ENCODE peak calls at places on chromosomes 13 and 19, in six cellular contexts. Q, G, H, J, N and X are unnamed samples. For H3K9me3, the result is how much of the 10 kb centered on the place peaks cover.

GRCh38 chr19:19606021-19606420 is 12.5 kb downstream of the PBX4 start:
- DNase-seq in Q (peak), G (no peak), H (peak), J (no peak), N (peak), X (no peak)

GRCh38 chr19:29531458-29532025 is 5.7 kb downstream of the VSTM2B start:
- DNase-seq in Q (no peak), G (no peak), H (no peak), J (no peak), N (no peak), X (no peak)

GRCh38 chr13:28953714-28954113 is 133.6 kb downstream of the MTUS2 start:
- DNase-seq in Q (no peak), G (no peak), H (no peak), J (no peak), N (no peak), X (no peak)

GRCh38 chr19:31676271-31677004 is 327.2 kb upstream of the TSHZ3 start:
- DNase-seq in Q (peak), G (no peak), H (no peak), J (no peak), N (peak), X (no peak)

GRCh38 chr19:3642987-3643386 is 16.4 kb upstream of the CACTIN start:
- DNase-seq in Q (peak), G (no peak), H (no peak), J (no peak), N (peak), X (peak)

GRCh38 chr13:51804295-51805172 is 571 bp upstream of the DHRS12 start:
- DNase-seq in Q (no peak), G (no peak), H (peak), J (peak), N (peak), X (no peak)

GRCh38 chr19:50181121-50181520 is 18.0 kb upstream of the IZUMO2 start:
- DNase-seq in Q (no peak), G (no peak), H (no peak), J (no peak), N (no peak), X (no peak)

GRCh38 chr19:17289489-17289888 is 7.8 kb downstream of the ANKLE1 start:
- DNase-seq in Q (peak), G (peak), H (peak), J (no peak), N (peak), X (peak)

GRCh38 chr19:47778954-47779351 is 450 bp downstream of the SELENOW start:
- DNase-seq in Q (no peak), G (peak), H (peak), J (peak), N (no peak), X (no peak)

GRCh38 chr13:27954406-27954851 is 14.7 kb downstream of the CDX2 start:
- DNase-seq in Q (peak), G (peak), H (peak), J (no peak), N (no peak), X (no peak)

GRCh38 chr13:74288361-74288911 is 154.2 kb upstream of the KLF12 start:
- DNase-seq in Q (no peak), G (no peak), H (peak), J (no peak), N (no peak), X (peak)

GRCh38 chr13:113075711-113076110 is 29.9 kb upstream of the F7 start:
- DNase-seq in Q (no peak), G (no peak), H (no peak), J (no peak), N (no peak), X (peak)

GRCh38 chr19:29569038-29569911 is 36.8 kb upstream of the POP4 start:
- DNase-seq in Q (no peak), G (no peak), H (no peak), J (no peak), N (no peak), X (no peak)

GRCh38 chr19:40600086-40600917 is 867 bp upstream of the LTBP4 start:
- DNase-seq in Q (no peak), G (peak), H (no peak), J (no peak), N (no peak), X (peak)

GRCh38 chr13:42740753-42741152 is 40.6 kb upstream of the FAM216B start:
- DNase-seq in Q (peak), G (peak), H (peak), J (peak), N (peak), X (peak)

GRCh38 chr13:80037505-80037888 is 303.4 kb downstream of the SPRY2 start:
- DNase-seq in Q (peak), G (no peak), H (no peak), J (no peak), N (no peak), X (no peak)

GRCh38 chr13:80533175-80533574 is 192.2 kb upstream of the SPRY2 start:
- DNase-seq in Q (no peak), G (no peak), H (no peak), J (no peak), N (peak), X (no peak)

GRCh38 chr19:11949201-11949600 is 15.6 kb upstream of the ZNF763 start:
- DNase-seq in Q (no peak), G (no peak), H (no peak), J (no peak), N (no peak), X (no peak)

GRCh38 chr13:59337070-59337469 is 826.7 kb downstream of the DIAPH3 start:
- DNase-seq in Q (no peak), G (no peak), H (no peak), J (no peak), N (no peak), X (no peak)

GRCh38 chr13:59320021-59320420 is 843.7 kb downstream of the DIAPH3 start:
- DNase-seq in Q (no peak), G (no peak), H (no peak), J (no peak), N (no peak), X (no peak)

GRCh38 chr19:49676136-49676689 is 858 bp upstream of the PRMT1 start:
- DNase-seq in Q (peak), G (peak), H (peak), J (peak), N (peak), X (peak)

GRCh38 chr19:2166741-2167738 is 3.3 kb downstream of the DOT1L start:
- DNase-seq in Q (peak), G (peak), H (peak), J (peak), N (no peak), X (peak)

GRCh38 chr19:34094960-34095359 is 77.3 kb upstream of the LSM14A start:
- DNase-seq in Q (no peak), G (no peak), H (no peak), J (no peak), N (no peak), X (no peak)

GRCh38 chr19:944171-944567 is 18.3 kb downstream of the ARID3A start:
- DNase-seq in Q (no peak), G (peak), H (peak), J (no peak), N (peak), X (peak)

GRCh38 chr19:30076101-30076551 is 134.1 kb downstream of the URI1 start:
- DNase-seq in Q (no peak), G (peak), H (no peak), J (no peak), N (no peak), X (peak)

GRCh38 chr13:99968521-99969367 is 2.8 kb downstream of the ZIC5 start:
- DNase-seq in Q (peak), G (no peak), H (peak), J (no peak), N (no peak), X (no peak)

GRCh38 chr19:3653865-3654513 is 27.4 kb upstream of the CACTIN start:
- DNase-seq in Q (no peak), G (no peak), H (no peak), J (no peak), N (peak), X (no peak)

GRCh38 chr13:79679334-79679733 is 198.4 kb downstream of the NDFIP2 start:
- DNase-seq in Q (peak), G (peak), H (peak), J (peak), N (peak), X (no peak)

GRCh38 chr19:34365463-34366401 is 736 bp downstream of the GPI start:
- DNase-seq in Q (peak), G (peak), H (peak), J (no peak), N (peak), X (peak)

GRCh38 chr19:1161716-1162115 is 12.4 kb downstream of the SBNO2 start:
- DNase-seq in Q (peak), G (no peak), H (peak), J (no peak), N (peak), X (peak)

GRCh38 chr13:21657538-21657937 is 13.3 kb upstream of the FGF9 start:
- DNase-seq in Q (no peak), G (no peak), H (no peak), J (no peak), N (peak), X (no peak)

GRCh38 chr19:46630806-46631205 is 5.2 kb downstream of the GNG8 start:
- DNase-seq in Q (no peak), G (no peak), H (no peak), J (no peak), N (no peak), X (no peak)
- H3K27ac ChIP-seq in Q (no peak), G (no peak), H (no peak), J (no peak), N (no peak), X (no peak)

GRCh38 chr19:9381367-9381785 is 18.6 kb downstream of the ZNF177 start:
- DNase-seq in Q (peak), G (no peak), H (no peak), J (no peak), N (no peak), X (no peak)
- H3K9me3 ChIP-seq in Q (half or more), G (under half), H (half or more), J (under half), N (under half), X (half or more)

GRCh38 chr13:112063807-112064206 is 3.1 kb upstream of the SOX1 start:
- DNase-seq in Q (no peak), G (no peak), H (no peak), J (no peak), N (no peak), X (no peak)

GRCh38 chr13:112065521-112065866 is 1.5 kb upstream of the SOX1 start:
- DNase-seq in Q (no peak), G (no peak), H (no peak), J (no peak), N (no peak), X (no peak)

GRCh38 chr13:112063309-112063626 is 3.7 kb upstream of the SOX1 start:
- DNase-seq in Q (no peak), G (no peak), H (no peak), J (no peak), N (no peak), X (no peak)

GRCh38 chr13:112062619-112063308 is 4.2 kb upstream of the SOX1 start:
- DNase-seq in Q (no peak), G (no peak), H (no peak), J (no peak), N (no peak), X (no peak)

DNA sequence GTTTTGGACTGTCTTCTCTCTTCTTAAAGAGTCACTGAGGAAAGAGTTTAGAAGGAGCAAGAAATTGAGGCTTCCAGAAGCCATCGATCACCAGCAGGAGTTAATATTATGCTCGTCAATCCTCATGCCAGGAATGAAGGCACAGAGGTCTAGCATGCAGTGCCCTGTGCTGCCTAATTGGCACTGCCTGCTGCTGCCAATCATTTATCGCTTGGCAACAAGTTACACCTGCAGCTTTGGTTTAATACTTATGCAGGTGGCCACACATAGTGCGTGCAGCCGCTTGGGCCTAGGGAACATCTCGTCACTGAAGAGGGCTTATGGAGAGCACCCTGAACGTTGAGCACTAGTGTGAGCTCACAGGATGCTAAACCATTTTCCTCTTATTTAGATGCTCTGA is 2.7 kb upstream of the SOX1 start:
- DNase-seq in Q (no peak), G (no peak), H (no peak), J (no peak), N (no peak), X (no peak)
- TF ChIP-seq EP300 in Q (no peak), G (no peak), H (no peak), J (no peak), N (no peak), X (no peak)

GRCh38 chr13:23990443-23990842 is 93.1 kb upstream of the C1QTNF9B start:
- DNase-seq in Q (no peak), G (no peak), H (no peak), J (no peak), N (no peak), X (no peak)

GRCh38 chr13:23993439-23993980 is 96.2 kb upstream of the C1QTNF9B start:
- DNase-seq in Q (no peak), G (no peak), H (no peak), J (no peak), N (no peak), X (no peak)

GRCh38 chr13:23995283-23996073 is 98.2 kb upstream of the C1QTNF9B start:
- DNase-seq in Q (no peak), G (no peak), H (no peak), J (no peak), N (no peak), X (no peak)

GRCh38 chr13:23991119-23991518 is 93.8 kb upstream of the C1QTNF9B start:
- DNase-seq in Q (no peak), G (no peak), H (no peak), J (no peak), N (no peak), X (no peak)

DNA sequence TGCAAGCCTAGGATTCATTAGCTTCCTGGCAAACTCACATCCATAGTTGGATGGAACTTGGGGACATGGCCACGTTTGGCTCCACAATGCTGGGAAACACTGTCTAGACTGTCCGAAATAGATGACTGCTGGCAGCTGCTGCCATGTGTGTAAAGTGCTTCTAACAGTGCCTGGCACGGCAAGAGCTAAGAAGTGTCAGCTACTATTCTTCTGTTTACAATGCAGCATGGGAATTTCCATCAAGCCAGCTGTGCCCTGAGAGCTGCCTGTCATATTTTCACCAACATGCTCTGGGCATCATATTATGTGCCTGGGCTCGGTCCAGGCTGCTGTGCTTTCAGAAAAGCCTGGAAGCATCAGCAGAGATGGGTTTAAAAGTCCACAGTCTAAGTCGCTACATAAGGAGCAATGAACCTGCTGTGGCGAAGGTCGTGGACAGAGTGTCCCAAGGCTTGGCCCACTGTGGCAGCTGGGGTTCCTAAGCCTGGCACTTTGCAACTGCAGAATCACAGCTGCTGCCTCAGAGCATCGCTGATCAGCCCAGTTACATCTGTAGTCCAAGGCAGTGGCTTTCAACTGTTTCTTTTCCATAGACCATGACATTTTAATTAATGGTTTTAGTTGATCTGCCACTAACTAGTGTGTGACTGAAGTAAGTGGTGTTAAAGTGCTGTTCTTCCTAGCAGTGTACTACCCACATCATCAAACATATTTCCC is 95.6 kb upstream of the C1QTNF9B start:
- DNase-seq in Q (no peak), G (no peak), H (no peak), J (no peak), N (no peak), X (no peak)
- H3K27ac ChIP-seq in Q (no peak), G (no peak), H (no peak), J (no peak), N (no peak), X (no peak)

DNA sequence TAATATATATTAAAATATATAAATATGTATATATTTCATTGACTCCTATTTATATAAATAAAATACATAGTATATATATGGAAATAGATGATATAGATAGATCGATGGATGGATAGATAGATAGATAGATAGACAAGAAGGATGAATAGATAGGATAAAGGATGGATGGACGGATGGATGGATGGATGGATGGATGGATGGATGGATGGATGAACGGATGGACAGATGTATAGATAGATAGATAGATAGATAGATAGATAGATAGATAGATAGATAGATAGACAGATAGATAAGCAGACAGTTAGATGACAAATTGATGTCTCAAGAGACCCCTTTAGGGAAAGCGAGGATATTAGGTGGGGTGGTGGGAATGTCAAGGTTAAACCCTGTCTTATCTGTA is 15.1 kb downstream of the CYP4F11 start:
- DNase-seq in Q (no peak), G (no peak), H (no peak), J (no peak), N (no peak), X (no peak)
- H3K9me3 ChIP-seq in Q (under half), G (under half), H (under half), J (under half), N (under half), X (under half)